ENCODE peak calls at places on chromosomes 11 and 22, in eight cellular contexts. U is ovary, M is neuronal stem cell, A is lower lobe of right lung, C is heart left ventricle, J is cardiac muscle cell, Z is transverse colon, H is dorsolateral prefrontal cortex. Q is an unnamed sample.

GRCh38 chr22:19996694-19997384 is 19.8 kb downstream of the ARVCF start:
- DNase-seq in C (peak), M (no peak), H (no peak), J (no peak), Z (no peak), U (no peak), A (no peak), Q (peak)

GRCh38 chr22:46754110-46754799 is 8.2 kb upstream of the TBC1D22A start:
- DNase-seq in A (peak), Z (peak), J (no peak), M (no peak), H (no peak), C (peak), U (peak), Q (peak)

GRCh38 chr11:46521947-46522681 is 71.7 kb downstream of the AMBRA1 start:
- DNase-seq in A (no peak), H (no peak), J (no peak), C (no peak), Z (no peak), U (no peak), M (no peak), Q (no peak)

GRCh38 chr11:125167954-125168821 is 3.6 kb downstream of the PKNOX2 start:
- DNase-seq in C (no peak), U (peak), M (no peak), H (no peak), A (no peak), J (no peak), Z (no peak), Q (no peak)

GRCh38 chr11:111913997-111914396 is 1.5 kb downstream of the HSPB2 start:
- DNase-seq in M (no peak), A (no peak), U (peak), J (no peak), H (no peak), C (peak), Z (no peak), Q (peak)

GRCh38 chr11:64165842-64166635 is at the start of gene MACROD1:
- DNase-seq in Z (peak), H (peak), U (peak), A (peak), M (peak), C (peak), J (peak), Q (peak)

GRCh38 chr11:465896-466538 is 15.9 kb downstream of the PTDSS2 start:
- DNase-seq in H (no peak), J (no peak), C (no peak), Z (no peak), U (no peak), A (no peak), M (no peak), Q (no peak)

GRCh38 chr11:100939581-100939980 is 190.0 kb downstream of the PGR start:
- DNase-seq in C (no peak), M (no peak), Z (no peak), A (no peak), U (no peak), J (no peak), H (no peak), Q (no peak)

GRCh38 chr11:105609832-105610781 is at the start of gene GRIA4:
- DNase-seq in M (peak), J (peak), C (peak), H (peak), U (peak), A (peak), Z (no peak), Q (peak)

GRCh38 chr22:32281092-32281491 is 25.9 kb upstream of the SLC5A4 start:
- DNase-seq in C (no peak), H (no peak), M (no peak), A (no peak), U (no peak), J (no peak), Z (no peak), Q (no peak)

GRCh38 chr22:49887716-49888115 is 30.5 kb downstream of the ALG12 start:
- DNase-seq in C (no peak), H (no peak), U (no peak), M (no peak), Z (no peak), A (no peak), J (no peak), Q (no peak)

GRCh38 chr11:106178361-106178760 is 100.9 kb downstream of the AASDHPPT start:
- DNase-seq in A (no peak), Z (no peak), M (no peak), H (no peak), J (no peak), C (no peak), U (no peak), Q (no peak)

GRCh38 chr11:104462346-104462745 is 298.4 kb upstream of the PDGFD start:
- DNase-seq in Z (no peak), A (no peak), C (peak), J (no peak), U (peak), M (no peak), H (no peak), Q (no peak)

GRCh38 chr22:47168441-47168840 is 406.0 kb downstream of the TBC1D22A start:
- DNase-seq in C (no peak), H (peak), M (no peak), U (peak), Z (peak), J (no peak), A (no peak), Q (peak)

GRCh38 chr22:38267086-38267485 is 5.7 kb downstream of the TMEM184B start:
- DNase-seq in M (no peak), Z (no peak), C (peak), A (no peak), H (no peak), U (no peak), J (no peak), Q (no peak)

GRCh38 chr22:50403701-50404101 is 60.6 kb downstream of the PPP6R2 start:
- DNase-seq in J (no peak), M (no peak), H (no peak), C (peak), U (peak), Z (peak), A (peak), Q (peak)

GRCh38 chr11:68371176-68372041 is 59.0 kb downstream of the LRP5 start:
- DNase-seq in J (no peak), H (no peak), M (no peak), C (peak), Z (peak), U (no peak), A (no peak), Q (peak)

GRCh38 chr11:75537740-75538139 is 12.0 kb upstream of the GDPD5 start:
- DNase-seq in C (no peak), J (no peak), U (no peak), H (no peak), Z (no peak), A (no peak), M (no peak), Q (no peak)

GRCh38 chr22:24968066-24968561 is 15.6 kb downstream of the KIAA1671 start:
- DNase-seq in H (no peak), C (peak), Z (no peak), M (no peak), U (no peak), J (peak), A (no peak), Q (no peak)

GRCh38 chr11:59574467-59574866 is 41.1 kb downstream of the OSBP start:
- DNase-seq in A (no peak), C (no peak), Z (no peak), U (no peak), M (no peak), J (no peak), H (no peak), Q (no peak)

GRCh38 chr22:44665115-44665514 is 36.9 kb upstream of the PRR5 start:
- DNase-seq in H (no peak), A (peak), J (no peak), M (no peak), Z (peak), C (peak), U (no peak), Q (peak)

GRCh38 chr11:100914415-100914814 is 215.2 kb downstream of the PGR start:
- DNase-seq in M (no peak), Z (no peak), J (no peak), U (no peak), H (no peak), C (no peak), A (no peak), Q (no peak)

GRCh38 chr22:20575724-20576444 is 68.5 kb downstream of the MED15 start:
- DNase-seq in A (no peak), C (no peak), U (no peak), M (no peak), J (no peak), Z (no peak), H (no peak), Q (no peak)

GRCh38 chr22:38220653-38221386 is 19.0 kb downstream of the MAFF start:
- DNase-seq in H (no peak), Z (no peak), J (no peak), M (no peak), U (no peak), A (no peak), C (no peak), Q (no peak)

GRCh38 chr11:119422505-119423416 is at the start of gene THY1:
- DNase-seq in Z (no peak), U (no peak), C (no peak), A (no peak), M (peak), J (peak), H (peak), Q (no peak)

GRCh38 chr11:80727315-80727714 is 1286.5 kb upstream of the TENM4 start:
- DNase-seq in A (no peak), J (peak), Z (no peak), H (no peak), M (peak), U (no peak), C (no peak), Q (no peak)

GRCh38 chr11:64916040-64916847 is 765 bp downstream of the ATG2A start:
- DNase-seq in J (no peak), A (no peak), H (no peak), M (no peak), C (no peak), U (peak), Z (peak), Q (peak)

GRCh38 chr11:60625262-60625661 is 74.2 kb upstream of the MS4A8 start:
- DNase-seq in C (no peak), A (no peak), U (no peak), M (no peak), J (peak), Z (no peak), H (no peak), Q (no peak)

GRCh38 chr11:3615998-3616397 is 25.8 kb downstream of the ART5 start:
- DNase-seq in C (no peak), M (no peak), A (no peak), Z (no peak), J (no peak), H (no peak), U (no peak), Q (peak)

GRCh38 chr11:67320691-67321090 is 17.4 kb downstream of the SSH3 start:
- DNase-seq in J (no peak), U (no peak), H (no peak), A (no peak), M (no peak), Z (no peak), C (no peak), Q (peak)

GRCh38 chr11:70489276-70489675 is 90.9 kb downstream of the CTTN start:
- DNase-seq in C (peak), H (no peak), U (no peak), M (no peak), J (no peak), A (peak), Z (no peak), Q (peak)

GRCh38 chr22:19377565-19378361 is 53.8 kb downstream of the HIRA start:
- DNase-seq in C (no peak), Z (no peak), A (no peak), M (no peak), J (no peak), H (no peak), U (no peak), Q (peak)

GRCh38 chr22:20783844-20784723 is 10.2 kb downstream of the SERPIND1 start:
- DNase-seq in C (no peak), H (no peak), M (peak), Z (peak), A (no peak), U (no peak), J (peak), Q (no peak)

GRCh38 chr11:84390441-84391078 is 1104.4 kb upstream of the CCDC90B start:
- DNase-seq in Z (no peak), A (no peak), J (peak), U (no peak), C (no peak), M (peak), H (no peak), Q (no peak)

GRCh38 chr22:20156611-20157415 is 6.0 kb upstream of the CCDC188 start:
- DNase-seq in Z (peak), A (peak), M (peak), C (peak), J (peak), H (peak), U (peak), Q (peak)

GRCh38 chr22:46826438-46826837 is 64.0 kb downstream of the TBC1D22A start:
- DNase-seq in Z (no peak), H (no peak), J (no peak), M (no peak), U (no peak), C (no peak), A (no peak), Q (peak)

GRCh38 chr11:76047766-76048165 is 158.5 kb downstream of the WNT11 start:
- DNase-seq in M (no peak), J (no peak), C (no peak), H (no peak), U (no peak), A (no peak), Z (no peak), Q (no peak)

GRCh38 chr11:26777276-26777939 is 55.5 kb upstream of the SLC5A12 start:
- DNase-seq in J (no peak), A (no peak), Z (no peak), M (no peak), U (no peak), C (no peak), H (no peak), Q (no peak)

GRCh38 chr11:9758676-9759518 is 95.0 kb downstream of the SWAP70 start:
- DNase-seq in H (peak), U (peak), A (peak), C (peak), Z (peak), M (no peak), J (peak), Q (peak)

GRCh38 chr22:42064629-42065028 is 6.0 kb downstream of the NAGA start:
- DNase-seq in C (no peak), Z (peak), H (no peak), U (no peak), M (no peak), A (no peak), J (no peak), Q (no peak)
- H3K27ac ChIP-seq in C (no peak), Z (no peak), H (no peak), U (no peak), M (no peak), A (no peak), J (no peak), Q (no peak)

GRCh38 chr11:117900144-117900651 is 23.7 kb upstream of the FXYD6 start:
- DNase-seq in U (no peak), M (no peak), H (no peak), C (no peak), J (no peak), A (no peak), Z (no peak), Q (no peak)
- H3K4me3 ChIP-seq in U (no peak), M (no peak), H (no peak), C (no peak), J (no peak), A (no peak), Z (no peak), Q (no peak)

DNA sequence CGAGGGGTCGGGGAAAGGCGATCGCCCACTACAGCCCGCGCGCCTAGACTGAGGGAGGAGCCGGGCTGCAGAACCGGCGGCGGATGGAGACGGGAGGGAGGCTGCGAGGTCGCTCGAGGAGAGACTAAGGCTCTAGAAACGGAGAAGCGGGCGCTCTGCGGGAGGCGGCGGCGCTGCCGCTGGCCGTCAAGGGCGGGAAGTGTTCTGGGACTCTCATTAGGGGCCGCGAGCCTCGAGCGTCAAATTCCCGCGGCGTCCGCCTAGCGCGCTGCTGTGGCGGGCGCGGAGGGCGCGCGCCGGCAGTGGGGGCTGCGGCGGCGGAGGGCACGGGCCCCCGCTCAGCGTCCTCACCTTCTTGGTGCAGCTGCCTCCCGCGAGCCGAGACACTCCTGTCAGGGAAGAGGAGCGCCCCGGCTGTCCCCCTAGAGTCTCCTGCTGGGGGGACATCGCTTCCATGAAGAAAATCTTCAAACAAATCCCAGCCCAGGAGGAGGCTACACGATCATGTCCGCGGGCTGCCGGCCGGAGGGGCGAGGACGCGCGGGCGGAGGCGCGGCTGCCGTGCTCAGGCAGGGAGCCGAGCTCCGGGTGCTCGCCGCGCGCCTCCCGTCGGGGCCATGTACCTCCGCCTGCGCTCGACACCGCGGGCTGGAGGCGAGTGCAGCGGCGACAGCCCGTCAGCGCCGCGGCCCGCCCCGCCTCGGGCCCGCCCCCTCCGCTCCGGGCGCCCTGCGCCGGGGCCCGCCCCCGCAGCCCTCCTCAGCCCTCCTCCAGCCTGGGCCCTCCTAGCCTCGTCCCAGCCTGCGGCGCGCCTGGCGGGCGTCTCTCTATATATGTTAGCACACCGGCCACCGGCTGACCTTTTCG is at the start of gene ARHGAP20:
- DNase-seq in A (peak), M (peak), C (peak), H (peak), Z (peak), J (peak), U (peak), Q (peak)
- H3K27ac ChIP-seq in A (peak), M (no peak), C (peak), H (peak), Z (peak), J (no peak), U (peak), Q (no peak)

GRCh38 chr11:14519692-14520085 is 497 bp downstream of the PSMA1 start:
- DNase-seq in H (no peak), J (no peak), U (no peak), Z (no peak), A (no peak), C (no peak), M (no peak), Q (no peak)
- H3K4me3 ChIP-seq in H (peak), J (peak), U (peak), Z (peak), A (peak), C (peak), M (peak), Q (peak)

DNA sequence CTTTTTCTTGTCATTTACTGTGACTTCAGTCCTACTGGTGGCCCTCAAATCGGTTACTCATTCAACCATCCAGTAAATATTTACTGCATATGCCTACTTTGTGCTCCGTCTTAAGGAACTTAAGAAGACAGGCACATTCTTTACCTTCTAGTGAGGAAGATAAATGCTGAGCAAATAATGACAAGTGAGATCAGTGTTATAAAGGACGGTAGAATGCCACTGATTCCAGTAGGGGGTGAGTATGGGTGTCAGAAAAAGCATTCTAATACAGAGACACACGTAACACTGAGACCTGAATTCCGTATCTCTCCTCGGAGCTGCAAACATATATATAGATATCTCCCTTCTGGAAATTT is 1.6 kb downstream of the ANKRD42 start:
- DNase-seq in C (no peak), J (no peak), M (no peak), H (no peak), U (no peak), A (no peak), Z (no peak), Q (no peak)
- H3K27ac ChIP-seq in C (peak), J (peak), M (no peak), H (peak), U (no peak), A (peak), Z (peak), Q (peak)

GRCh38 chr11:4636962-4637661 is at the start of gene OR51D1:
- DNase-seq in A (peak), H (peak), J (peak), Z (peak), U (peak), C (peak), M (peak), Q (peak)
- H3K4me3 ChIP-seq in A (peak), H (peak), J (no peak), Z (no peak), U (no peak), C (peak), M (no peak), Q (no peak)

Q was measured in aorta.